ENCODE peak calls at places on chromosomes 6 and 20, in six cellular contexts. P is heart right ventricle, L is right lobe of liver, G is upper lobe of left lung, D is IMR-90, X is body of pancreas. V is an unnamed sample.

GRCh38 chr6:27251672-27252251 is 4.3 kb downstream of the PRSS16 start:
- DNase-seq in G (peak; percentile 91), L (no peak), X (peak; percentile 95), D (peak; percentile 38), P (no peak), V (peak; percentile 65)

GRCh38 chr20:43690943-43691598 is 24.2 kb downstream of the MYBL2 start:
- DNase-seq in X (no peak), P (no peak), D (no peak), L (no peak), G (no peak), V (no peak)

GRCh38 chr20:54335299-54335698 is 127.4 kb downstream of the PFDN4 start:
- DNase-seq in L (no peak), G (no peak), P (no peak), D (no peak), X (no peak), V (no peak)

GRCh38 chr6:111381126-111381525 is 101.9 kb downstream of the REV3L start:
- DNase-seq in X (no peak), D (peak; percentile 41), L (no peak), P (no peak), G (no peak), V (no peak)

GRCh38 chr20:2752631-2753455 is 47.6 kb downstream of the CPXM1 start:
- DNase-seq in L (peak; percentile 48), P (no peak), D (peak; percentile 30), X (no peak), G (no peak), V (no peak)

GRCh38 chr6:97394160-97394748 is 111.2 kb upstream of the MMS22L start:
- DNase-seq in X (peak; percentile 45), G (peak; percentile 36), L (peak; percentile 44), P (peak; percentile 32), D (peak; percentile 57), V (no peak)

GRCh38 chr6:136528477-136528876 is 21.7 kb downstream of the MAP7 start:
- DNase-seq in P (no peak), D (no peak), X (no peak), L (no peak), G (no peak), V (no peak)

GRCh38 chr6:14758421-14759043 is 487.3 kb upstream of the JARID2 start:
- DNase-seq in D (peak; percentile 30), L (peak; percentile 88), X (no peak), P (no peak), G (peak; percentile 66), V (no peak)

GRCh38 chr20:49590163-49591017 is 22.5 kb upstream of the PTGIS start:
- DNase-seq in P (no peak), X (no peak), G (no peak), D (no peak), L (no peak), V (no peak)

GRCh38 chr20:44166477-44166876 is 20.5 kb downstream of the JPH2 start:
- DNase-seq in G (no peak), D (peak; percentile 12), X (no peak), P (peak; percentile 73), L (no peak), V (peak; percentile 84)

GRCh38 chr6:157724960-157725741 is 97.9 kb upstream of the SNX9 start:
- DNase-seq in D (no peak), L (no peak), G (no peak), P (peak; percentile 16), X (no peak), V (no peak)

GRCh38 chr20:40686893-40687292 is 2.1 kb downstream of the MAFB start:
- DNase-seq in X (no peak), D (no peak), L (no peak), G (no peak), P (no peak), V (no peak)

GRCh38 chr6:157644043-157644810 is 178.8 kb upstream of the SNX9 start:
- DNase-seq in X (no peak), D (no peak), G (no peak), L (no peak), P (no peak), V (no peak)

GRCh38 chr20:9200196-9200595 is 131.3 kb downstream of the PLCB4 start:
- DNase-seq in P (no peak), X (no peak), G (no peak), L (no peak), D (no peak), V (no peak)

GRCh38 chr6:48826318-48826595 is 636.8 kb downstream of the MMUT start:
- DNase-seq in L (no peak), X (no peak), P (no peak), G (no peak), D (no peak), V (no peak)
- H3K4me3 ChIP-seq in L (no peak overlapping the region), X (no peak overlapping the region), P (no peak overlapping the region), G (no peak overlapping the region), D (no peak overlapping the region), V (no peak overlapping the region)

GRCh38 chr20:32052792-32053362 is 835 bp downstream of the HCK start:
- DNase-seq in P (peak; percentile 42), D (no peak), X (peak; percentile 12), G (peak; percentile 85), L (peak; percentile 71), V (peak; percentile 58)

GRCh38 chr20:32057785-32058184 is 5.7 kb downstream of the HCK start:
- DNase-seq in G (no peak), D (no peak), L (no peak), P (no peak), X (no peak), V (no peak)

GRCh38 chr20:32053648-32054047 is 1.6 kb downstream of the HCK start:
- DNase-seq in G (no peak), D (no peak), X (no peak), P (no peak), L (no peak), V (no peak)

GRCh38 chr20:32059189-32059588 is 7.1 kb downstream of the HCK start:
- DNase-seq in D (no peak), L (no peak), X (no peak), G (no peak), P (no peak), V (no peak)

GRCh38 chr20:32056708-32057491 is 4.9 kb downstream of the HCK start:
- DNase-seq in D (no peak), L (no peak), X (no peak), P (no peak), G (peak; percentile 39), V (no peak)
- H3K4me1 ChIP-seq in D (no peaks in the 10 kb centered on the region), L (no peaks in the 10 kb centered on the region), X (peaks cover 11% of the 10 kb centered on the region), P (peaks cover 11% of the 10 kb centered on the region), G (peaks cover 11% of the 10 kb centered on the region), V (no peaks in the 10 kb centered on the region)

DNA sequence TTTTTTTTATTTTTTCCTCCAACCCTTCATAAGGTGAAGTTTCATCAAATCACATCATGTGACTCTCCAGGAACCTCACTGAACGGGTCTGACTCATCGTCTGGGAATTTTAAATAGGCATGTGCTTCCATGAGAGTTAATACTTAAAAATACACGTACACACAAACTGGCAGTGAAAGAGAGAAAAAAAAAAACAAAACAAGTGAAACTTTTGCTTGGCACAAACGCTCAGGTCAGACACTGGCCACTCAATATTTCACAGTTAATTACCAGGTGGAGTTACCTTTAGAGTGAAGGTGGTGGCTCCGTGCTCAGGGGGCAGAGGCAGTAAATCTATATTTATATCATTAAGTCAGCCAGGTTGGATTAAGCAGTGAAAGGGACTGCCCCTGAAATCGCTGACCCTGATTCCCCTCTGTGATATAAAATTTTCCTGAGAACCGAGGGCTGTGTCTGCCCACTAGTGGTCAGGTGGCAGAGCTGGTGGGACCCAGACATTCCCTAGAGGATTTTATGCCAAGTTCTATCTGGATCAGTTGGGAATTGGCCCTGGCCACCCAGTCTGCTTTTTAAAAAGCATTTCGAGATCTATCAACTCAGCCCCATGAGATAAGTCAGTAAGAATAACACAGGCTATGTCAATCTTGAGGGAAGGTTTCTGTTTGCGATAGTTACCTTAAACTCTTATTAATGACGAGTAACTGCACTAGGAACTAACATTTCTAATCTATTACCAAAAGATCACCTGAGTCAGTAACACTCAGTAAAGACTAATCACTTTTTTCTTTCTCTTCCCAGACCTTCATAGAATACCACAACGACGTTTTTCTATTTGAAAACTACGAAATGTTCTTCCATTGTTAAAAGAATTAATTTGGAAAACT is 259.1 kb downstream of the HDGFL1 start:
- DNase-seq in D (peak; percentile 97), G (peak; percentile 49), P (peak; percentile 30), L (peak; percentile 46), X (peak; percentile 62), V (no peak)
- TF ChIP-seq CTCF in D (peak; percentile 64), G (no peak), P (peak; percentile 57), L (peak; percentile 60), X (peak; percentile 78), V (peak; percentile 53)

GRCh38 chr6:33789550-33789895 is 593 bp upstream of the LEMD2 start:
- DNase-seq in D (no peak), X (no peak), L (no peak), G (no peak), P (no peak), V (no peak)
- H3K4me3 ChIP-seq in D (peak overlapping the region; percentile 32), X (no peak overlapping the region), L (peak overlapping the region; percentile 81), G (no peak overlapping the region), P (peak overlapping the region; percentile 99), V (peak overlapping the region; percentile 92)

GRCh38 chr20:50802289-50802688 is 7.4 kb downstream of the BCAS4 start:
- DNase-seq in X (no peak), L (no peak), D (no peak), P (no peak), G (no peak), V (no peak)
- H3K4me1 ChIP-seq in X (no peaks in the 10 kb centered on the region), L (no peaks in the 10 kb centered on the region), D (no peaks in the 10 kb centered on the region), P (no peaks in the 10 kb centered on the region), G (no peaks in the 10 kb centered on the region), V (no peaks in the 10 kb centered on the region)

DNA sequence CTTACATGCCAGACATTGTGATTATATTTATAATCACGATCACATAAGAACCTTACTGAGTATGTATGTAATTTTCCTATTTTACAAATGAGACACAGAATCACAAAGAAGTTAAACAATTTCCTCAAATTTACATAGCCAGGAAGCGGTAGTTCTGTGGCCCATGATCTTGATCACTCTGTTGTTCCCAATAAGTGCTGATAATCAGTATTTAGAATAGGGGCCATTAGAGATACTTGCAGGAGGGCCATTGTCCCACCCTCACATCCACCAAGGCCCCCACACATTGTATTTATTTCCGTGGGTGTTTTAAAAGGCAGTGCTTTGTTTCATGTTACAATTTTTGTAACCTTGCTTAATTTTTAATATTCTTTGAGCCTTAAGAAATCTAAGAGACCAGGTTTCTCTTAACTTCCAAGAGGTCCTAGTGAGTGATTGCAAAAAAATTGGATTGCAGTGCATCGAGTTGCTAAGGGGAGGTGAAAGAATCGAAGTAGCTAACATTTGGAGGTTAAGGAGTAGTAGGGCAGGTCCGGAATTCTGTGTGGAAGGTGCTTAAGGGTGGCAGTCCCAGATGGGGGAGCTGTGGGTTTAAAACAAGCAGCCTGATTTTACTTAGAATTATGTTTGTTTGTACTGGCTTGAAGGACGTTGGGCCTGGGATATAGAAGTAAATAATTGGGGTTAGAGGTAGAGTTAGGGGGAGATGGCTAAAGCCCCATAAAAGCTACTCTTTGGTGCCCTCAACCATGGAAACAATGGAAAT is 339.4 kb downstream of the CDKAL1 start:
- DNase-seq in D (no peak), G (no peak), L (no peak), X (no peak), P (no peak), V (no peak)
- TF ChIP-seq CTCF in D (peak; percentile 19), G (no peak), L (no peak), X (no peak), P (no peak), V (no peak)

V was measured in psoas muscle.